ENCODE peak calls at places on chromosomes 13 and 19, in six cellular contexts. D is CD8-positive, alpha-beta memory T cell; Q is fibroblast of lung; B is AG04450; P is K562; Z is mesendoderm. E is an unnamed sample. For H3K27me3, the result is how much of the 10 kb centered on the place peaks cover.

GRCh38 chr19:43784251-43784980 is 3.6 kb upstream of the KCNN4 start:
- DNase-seq in P (peak), Q (peak), B (peak), Z (peak), D (no peak), E (no peak)

GRCh38 chr13:48156466-48156865 is 61.6 kb upstream of the MED4 start:
- DNase-seq in Z (peak), Q (no peak), D (peak), P (peak), B (no peak), E (no peak)

GRCh38 chr19:2324220-2324948 is 4.0 kb downstream of the LSM7 start:
- DNase-seq in P (no peak), D (no peak), Z (no peak), Q (no peak), B (no peak), E (no peak)

GRCh38 chr13:49288458-49288857 is 40.7 kb downstream of the CDADC1 start:
- DNase-seq in P (no peak), Z (no peak), D (no peak), Q (no peak), B (no peak), E (no peak)

GRCh38 chr13:112554214-112554850 is 33.6 kb downstream of the TUBGCP3 start:
- DNase-seq in P (no peak), B (no peak), Q (no peak), Z (no peak), D (no peak), E (no peak)

GRCh38 chr19:47013041-47013517 is 6.6 kb upstream of the NPAS1 start:
- DNase-seq in D (peak), P (peak), B (peak), Z (peak), Q (peak), E (peak)

GRCh38 chr19:57816652-57817051 is 1.9 kb upstream of the ZNF552 start:
- DNase-seq in P (no peak), D (no peak), Q (no peak), B (no peak), Z (peak), E (no peak)

GRCh38 chr19:18414504-18415176 is 4.6 kb upstream of the SSBP4 start:
- DNase-seq in Z (no peak), P (peak), B (no peak), Q (no peak), D (no peak), E (no peak)

GRCh38 chr13:93727301-93728141 is 500.9 kb downstream of the GPC6 start:
- DNase-seq in B (no peak), Q (peak), P (no peak), Z (peak), D (no peak), E (no peak)

GRCh38 chr19:51531349-51532315 is at the start of gene SIGLEC6:
- DNase-seq in D (no peak), B (no peak), P (no peak), Q (no peak), Z (no peak), E (no peak)

GRCh38 chr19:35240322-35240721 is 8.5 kb upstream of the LSR start:
- DNase-seq in B (no peak), Z (no peak), Q (no peak), D (peak), P (no peak), E (no peak)

GRCh38 chr13:99863789-99864626 is 107.6 kb downstream of the ZIC5 start:
- DNase-seq in Q (no peak), D (no peak), B (no peak), P (no peak), Z (no peak), E (no peak)

GRCh38 chr13:99867535-99868271 is 103.9 kb downstream of the ZIC5 start:
- DNase-seq in D (no peak), P (no peak), Q (no peak), Z (no peak), B (no peak), E (no peak)

GRCh38 chr13:99866781-99867180 is 104.8 kb downstream of the ZIC5 start:
- DNase-seq in B (no peak), Z (no peak), D (no peak), Q (no peak), P (no peak), E (no peak)

GRCh38 chr13:99864627-99864990 is 107.0 kb downstream of the ZIC5 start:
- DNase-seq in Z (no peak), D (no peak), P (no peak), Q (no peak), B (no peak), E (no peak)

GRCh38 chr13:99865420-99865930 is 106.1 kb downstream of the ZIC5 start:
- DNase-seq in P (no peak), B (no peak), D (no peak), Q (no peak), Z (no peak), E (no peak)
- H3K27me3 ChIP-seq in P (under half), B (under half), D (under half), Q (under half), Z (under half), E (under half)

GRCh38 chr19:41521860-41522555 is 54.0 kb upstream of the CEACAM21 start:
- DNase-seq in Z (no peak), B (no peak), P (no peak), D (peak), Q (no peak), E (no peak)
- H3K27me3 ChIP-seq in Z (under half), B (under half), P (under half), D (under half), Q (under half), E (half or more)

GRCh38 chr19:55086730-55087541 is 11.3 kb downstream of the EPS8L1 start:
- DNase-seq in D (peak), Q (peak), Z (peak), P (no peak), B (peak), E (peak)
- H3K27me3 ChIP-seq in D (under half), Q (under half), Z (under half), P (under half), B (under half), E (under half)

GRCh38 chr19:29098091-29098490 is 114.9 kb downstream of the UQCRFS1 start:
- DNase-seq in P (no peak), D (no peak), Q (no peak), Z (no peak), B (no peak), E (no peak)
- H3K27me3 ChIP-seq in P (under half), D (under half), Q (under half), Z (under half), B (under half), E (under half)

DNA sequence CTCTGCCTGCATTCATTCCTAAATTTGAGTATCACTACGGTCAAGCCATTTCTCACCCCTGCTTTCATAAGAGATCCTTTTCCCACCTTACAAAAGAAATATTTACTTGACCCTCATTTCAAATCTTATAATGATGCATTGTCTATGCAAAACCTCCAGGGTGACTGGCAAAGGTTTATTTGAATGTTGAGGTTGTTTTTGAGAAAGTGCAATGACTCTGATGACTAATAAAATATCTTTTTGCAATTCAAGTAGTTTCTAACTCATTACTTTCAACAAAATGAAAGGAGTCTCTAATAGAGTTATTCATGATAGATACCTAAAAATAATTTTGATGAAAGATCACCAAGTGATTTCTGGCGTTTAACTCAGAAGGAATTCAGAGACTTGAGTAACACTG is 144.2 kb downstream of the FOXO1 start:
- DNase-seq in Q (no peak), D (no peak), B (no peak), Z (no peak), P (no peak), E (no peak)
- H3K27me3 ChIP-seq in Q (under half), D (under half), B (under half), Z (under half), P (under half), E (under half)

GRCh38 chr19:38389957-38390924 is 1.7 kb downstream of the SPRED3 start:
- DNase-seq in B (no peak), P (no peak), Q (no peak), Z (peak), D (no peak), E (no peak)

GRCh38 chr19:38391911-38392464 is 3.5 kb downstream of the SPRED3 start:
- DNase-seq in Q (no peak), B (no peak), Z (no peak), P (no peak), D (no peak), E (no peak)

GRCh38 chr19:38392707-38393308 is 4.3 kb downstream of the SPRED3 start:
- DNase-seq in P (peak), B (no peak), Z (peak), Q (no peak), D (no peak), E (no peak)

GRCh38 chr19:38395381-38396127 is 7.1 kb downstream of the SPRED3 start:
- DNase-seq in P (no peak), Z (no peak), Q (no peak), B (no peak), D (peak), E (no peak)

GRCh38 chr19:38394488-38394887 is 6.0 kb downstream of the SPRED3 start:
- DNase-seq in Q (peak), B (no peak), Z (peak), D (peak), P (no peak), E (no peak)
- H3K27me3 ChIP-seq in Q (under half), B (under half), Z (under half), D (under half), P (under half), E (under half)

E was measured in HAP-1.